ENCODE peak calls at places on chromosomes 1 and 21, in seven cellular contexts. One of them, this sample, is unnamed.

GRCh38 chr1:1179983-1180861 is 6.5 kb downstream of the TTLL10 start:
- DNase-seq in endothelial cell: peak
- DNase-seq in naive thymus-derived CD4-positive, alpha-beta T cell: no peak
- DNase-seq in iris pigment epithelial cell: no peak
- DNase-seq in activated CD4-positive, alpha-beta T cell treated with anti-CD3 and anti-CD28 coated beads, Interleukin-2, amount 50 U/mL, for 1 hour: no peak
- DNase-seq in OCI-LY7: no peak
- DNase-seq in pancreas: no peak
- DNase-seq in this sample: no peak

GRCh38 chr21:26748066-26748465 is 97.1 kb downstream of the ADAMTS1 start:
- DNase-seq in pancreas: no peak
- DNase-seq in endothelial cell: no peak
- DNase-seq in OCI-LY7: no peak
- DNase-seq in activated CD4-positive, alpha-beta T cell treated with anti-CD3 and anti-CD28 coated beads, Interleukin-2, amount 50 U/mL, for 1 hour: no peak
- DNase-seq in iris pigment epithelial cell: no peak
- DNase-seq in naive thymus-derived CD4-positive, alpha-beta T cell: no peak
- DNase-seq in this sample: no peak

GRCh38 chr1:117308406-117308916 is 58.8 kb upstream of the MAN1A2 start:
- DNase-seq in pancreas: no peak
- DNase-seq in endothelial cell: no peak
- DNase-seq in naive thymus-derived CD4-positive, alpha-beta T cell: no peak
- DNase-seq in iris pigment epithelial cell: no peak
- DNase-seq in OCI-LY7: no peak
- DNase-seq in activated CD4-positive, alpha-beta T cell treated with anti-CD3 and anti-CD28 coated beads, Interleukin-2, amount 50 U/mL, for 1 hour: no peak
- DNase-seq in this sample: no peak

GRCh38 chr1:55589656-55590297 is 374.6 kb upstream of the USP24 start:
- DNase-seq in endothelial cell: no peak
- DNase-seq in activated CD4-positive, alpha-beta T cell treated with anti-CD3 and anti-CD28 coated beads, Interleukin-2, amount 50 U/mL, for 1 hour: no peak
- DNase-seq in naive thymus-derived CD4-positive, alpha-beta T cell: no peak
- DNase-seq in OCI-LY7: no peak
- DNase-seq in pancreas: no peak
- DNase-seq in iris pigment epithelial cell: peak
- DNase-seq in this sample: no peak

GRCh38 chr21:40227111-40227510 is 359.9 kb downstream of the PCP4 start:
- DNase-seq in pancreas: no peak
- DNase-seq in endothelial cell: no peak
- DNase-seq in iris pigment epithelial cell: no peak
- DNase-seq in activated CD4-positive, alpha-beta T cell treated with anti-CD3 and anti-CD28 coated beads, Interleukin-2, amount 50 U/mL, for 1 hour: no peak
- DNase-seq in naive thymus-derived CD4-positive, alpha-beta T cell: no peak
- DNase-seq in OCI-LY7: no peak
- DNase-seq in this sample: no peak

GRCh38 chr1:53156783-53157182 is 14.3 kb upstream of the SLC1A7 start:
- DNase-seq in iris pigment epithelial cell: no peak
- DNase-seq in endothelial cell: no peak
- DNase-seq in OCI-LY7: no peak
- DNase-seq in pancreas: no peak
- DNase-seq in naive thymus-derived CD4-positive, alpha-beta T cell: no peak
- DNase-seq in activated CD4-positive, alpha-beta T cell treated with anti-CD3 and anti-CD28 coated beads, Interleukin-2, amount 50 U/mL, for 1 hour: no peak
- DNase-seq in this sample: no peak

GRCh38 chr1:150843489-150843888 is 32.9 kb downstream of the ARNT start:
- DNase-seq in activated CD4-positive, alpha-beta T cell treated with anti-CD3 and anti-CD28 coated beads, Interleukin-2, amount 50 U/mL, for 1 hour: no peak
- DNase-seq in naive thymus-derived CD4-positive, alpha-beta T cell: no peak
- DNase-seq in iris pigment epithelial cell: no peak
- DNase-seq in pancreas: no peak
- DNase-seq in OCI-LY7: no peak
- DNase-seq in endothelial cell: no peak
- DNase-seq in this sample: no peak

GRCh38 chr1:226722901-226723639 is 16.0 kb downstream of the ITPKB start:
- DNase-seq in OCI-LY7: no peak
- DNase-seq in iris pigment epithelial cell: no peak
- DNase-seq in naive thymus-derived CD4-positive, alpha-beta T cell: no peak
- DNase-seq in activated CD4-positive, alpha-beta T cell treated with anti-CD3 and anti-CD28 coated beads, Interleukin-2, amount 50 U/mL, for 1 hour: no peak
- DNase-seq in endothelial cell: no peak
- DNase-seq in pancreas: no peak
- DNase-seq in this sample: no peak

GRCh38 chr1:99365121-99365520 is 100.8 kb downstream of the PLPPR4 start:
- DNase-seq in endothelial cell: no peak
- DNase-seq in pancreas: no peak
- DNase-seq in iris pigment epithelial cell: no peak
- DNase-seq in naive thymus-derived CD4-positive, alpha-beta T cell: no peak
- DNase-seq in OCI-LY7: no peak
- DNase-seq in activated CD4-positive, alpha-beta T cell treated with anti-CD3 and anti-CD28 coated beads, Interleukin-2, amount 50 U/mL, for 1 hour: no peak
- DNase-seq in this sample: no peak

GRCh38 chr1:36330940-36331339 is 7.5 kb upstream of the EVA1B start:
- DNase-seq in endothelial cell: no peak
- DNase-seq in activated CD4-positive, alpha-beta T cell treated with anti-CD3 and anti-CD28 coated beads, Interleukin-2, amount 50 U/mL, for 1 hour: no peak
- DNase-seq in pancreas: no peak
- DNase-seq in naive thymus-derived CD4-positive, alpha-beta T cell: no peak
- DNase-seq in OCI-LY7: no peak
- DNase-seq in iris pigment epithelial cell: no peak
- DNase-seq in this sample: no peak

GRCh38 chr1:74010206-74010605 is 187.8 kb downstream of the LRRIQ3 start:
- DNase-seq in pancreas: no peak
- DNase-seq in naive thymus-derived CD4-positive, alpha-beta T cell: no peak
- DNase-seq in endothelial cell: no peak
- DNase-seq in activated CD4-positive, alpha-beta T cell treated with anti-CD3 and anti-CD28 coated beads, Interleukin-2, amount 50 U/mL, for 1 hour: no peak
- DNase-seq in OCI-LY7: peak
- DNase-seq in iris pigment epithelial cell: no peak
- DNase-seq in this sample: no peak

GRCh38 chr1:66439028-66439427 is 94.9 kb upstream of the SGIP1 start:
- DNase-seq in activated CD4-positive, alpha-beta T cell treated with anti-CD3 and anti-CD28 coated beads, Interleukin-2, amount 50 U/mL, for 1 hour: no peak
- DNase-seq in pancreas: no peak
- DNase-seq in naive thymus-derived CD4-positive, alpha-beta T cell: no peak
- DNase-seq in endothelial cell: no peak
- DNase-seq in OCI-LY7: peak
- DNase-seq in iris pigment epithelial cell: peak
- DNase-seq in this sample: no peak

GRCh38 chr1:114467491-114467890 is 43.5 kb downstream of the TRIM33 start:
- DNase-seq in OCI-LY7: peak
- DNase-seq in naive thymus-derived CD4-positive, alpha-beta T cell: no peak
- DNase-seq in endothelial cell: no peak
- DNase-seq in pancreas: no peak
- DNase-seq in activated CD4-positive, alpha-beta T cell treated with anti-CD3 and anti-CD28 coated beads, Interleukin-2, amount 50 U/mL, for 1 hour: no peak
- DNase-seq in iris pigment epithelial cell: no peak
- DNase-seq in this sample: no peak

GRCh38 chr1:55156093-55156492 is 59.1 kb downstream of the USP24 start:
- DNase-seq in naive thymus-derived CD4-positive, alpha-beta T cell: no peak
- DNase-seq in endothelial cell: no peak
- DNase-seq in iris pigment epithelial cell: peak
- DNase-seq in activated CD4-positive, alpha-beta T cell treated with anti-CD3 and anti-CD28 coated beads, Interleukin-2, amount 50 U/mL, for 1 hour: no peak
- DNase-seq in pancreas: no peak
- DNase-seq in OCI-LY7: no peak
- DNase-seq in this sample: no peak

GRCh38 chr1:8354038-8354437 is 36.1 kb downstream of the SLC45A1 start:
- DNase-seq in activated CD4-positive, alpha-beta T cell treated with anti-CD3 and anti-CD28 coated beads, Interleukin-2, amount 50 U/mL, for 1 hour: no peak
- DNase-seq in naive thymus-derived CD4-positive, alpha-beta T cell: no peak
- DNase-seq in OCI-LY7: no peak
- DNase-seq in endothelial cell: no peak
- DNase-seq in iris pigment epithelial cell: no peak
- DNase-seq in pancreas: no peak
- DNase-seq in this sample: no peak

GRCh38 chr21:46181953-46182547 is 2.2 kb downstream of the SPATC1L start:
- DNase-seq in endothelial cell: no peak
- DNase-seq in OCI-LY7: no peak
- DNase-seq in iris pigment epithelial cell: no peak
- DNase-seq in pancreas: no peak
- DNase-seq in activated CD4-positive, alpha-beta T cell treated with anti-CD3 and anti-CD28 coated beads, Interleukin-2, amount 50 U/mL, for 1 hour: no peak
- DNase-seq in naive thymus-derived CD4-positive, alpha-beta T cell: no peak
- DNase-seq in this sample: no peak

GRCh38 chr1:84619383-84620093 is 45.3 kb upstream of the CTBS start:
- DNase-seq in pancreas: peak
- DNase-seq in OCI-LY7: no peak
- DNase-seq in activated CD4-positive, alpha-beta T cell treated with anti-CD3 and anti-CD28 coated beads, Interleukin-2, amount 50 U/mL, for 1 hour: no peak
- DNase-seq in iris pigment epithelial cell: peak
- DNase-seq in naive thymus-derived CD4-positive, alpha-beta T cell: no peak
- DNase-seq in endothelial cell: no peak
- DNase-seq in this sample: no peak

GRCh38 chr21:31926498-31926897 is 53.7 kb downstream of the HUNK start:
- DNase-seq in endothelial cell: no peak
- DNase-seq in OCI-LY7: no peak
- DNase-seq in pancreas: no peak
- DNase-seq in activated CD4-positive, alpha-beta T cell treated with anti-CD3 and anti-CD28 coated beads, Interleukin-2, amount 50 U/mL, for 1 hour: no peak
- DNase-seq in naive thymus-derived CD4-positive, alpha-beta T cell: no peak
- DNase-seq in iris pigment epithelial cell: no peak
- DNase-seq in this sample: no peak

This sample was measured in nucleus accumbens.